ENCODE peak calls at places on chromosomes 4 and X, in six cellular contexts. W is NCI-H446 treated with DMSO at 0.1 percent for 48 hours, L is kidney, E is T-helper 17 cell, G is NCI-H774, H is adipocyte. C is an unnamed sample.

GRCh38 chr4:185792384-185793146 is 19.4 kb downstream of the SORBS2 start:
- DNase-seq in E (no peak), L (no peak), H (peak), W (no peak), G (no peak), C (no peak)

GRCh38 chrX:12958461-12958860 is 16.4 kb upstream of the TMSB4X start:
- DNase-seq in G (no peak), W (no peak), E (no peak), L (no peak), H (no peak), C (no peak)

GRCh38 chr4:142040043-142040442 is 403.7 kb downstream of the IL15 start:
- DNase-seq in W (no peak), H (no peak), E (no peak), L (no peak), G (no peak), C (no peak)

GRCh38 chrX:137748827-137749226 is 182.9 kb downstream of the ZIC3 start:
- DNase-seq in G (peak), H (no peak), W (no peak), L (no peak), E (no peak), C (no peak)

GRCh38 chr4:121221201-121221600 is 57.1 kb upstream of the TNIP3 start:
- DNase-seq in G (no peak), H (no peak), L (no peak), W (no peak), E (no peak), C (no peak)

GRCh38 chr4:122602277-122603142 is 18.4 kb downstream of the IL21 start:
- DNase-seq in L (no peak), E (no peak), H (peak), G (no peak), W (no peak), C (no peak)

GRCh38 chrX:114924846-114925245 is 92.6 kb downstream of the IL13RA2 start:
- DNase-seq in H (peak), W (no peak), E (no peak), L (no peak), G (no peak), C (no peak)

GRCh38 chr4:40607224-40607623 is 22.4 kb downstream of the RBM47 start:
- DNase-seq in W (no peak), H (peak), G (no peak), E (no peak), L (no peak), C (no peak)

GRCh38 chrX:119636419-119636818 is 30.2 kb upstream of the NKRF start:
- DNase-seq in H (no peak), E (no peak), G (no peak), W (no peak), L (no peak), C (no peak)

GRCh38 chr4:1980561-1981041 is 28.2 kb downstream of the NELFA start:
- DNase-seq in E (no peak), W (no peak), L (no peak), G (no peak), H (no peak), C (no peak)

GRCh38 chr4:98778206-98778605 is 119.8 kb upstream of the TSPAN5 start:
- DNase-seq in E (no peak), L (no peak), W (no peak), G (peak), H (peak), C (no peak)

GRCh38 chrX:35166023-35166422 is 223.4 kb downstream of the FAM47B start:
- DNase-seq in E (no peak), H (no peak), G (no peak), W (no peak), L (no peak), C (no peak)

C was measured in activated B cell treated with CpG ODN at 0.5 μM for 24 hours.